ENCODE peak calls at places on chromosome 21, in nine cellular contexts. One of them, this sample, is unnamed.

GRCh38 chr21:39132248-39132647 is 51.0 kb downstream of the PSMG1 start:
- DNase-seq in ovary: no peak
- DNase-seq in adrenal gland: no peak
- DNase-seq in uterus: no peak
- DNase-seq in tibial nerve: no peak
- DNase-seq in Peyer's patch: no peak
- DNase-seq in spleen: no peak
- DNase-seq in heart left ventricle: no peak
- DNase-seq in breast epithelium: no peak
- DNase-seq in this sample: no peak

GRCh38 chr21:15300131-15300530 is 235.3 kb upstream of the NRIP1 start:
- DNase-seq in ovary: no peak
- DNase-seq in adrenal gland: no peak
- DNase-seq in uterus: no peak
- DNase-seq in tibial nerve: no peak
- DNase-seq in Peyer's patch: no peak
- DNase-seq in spleen: no peak
- DNase-seq in heart left ventricle: no peak
- DNase-seq in breast epithelium: no peak
- DNase-seq in this sample: no peak

GRCh38 chr21:46079357-46080170 is 18.3 kb upstream of the COL6A2 start:
- DNase-seq in ovary: peak; percentile 24
- DNase-seq in adrenal gland: peak; percentile 36
- DNase-seq in uterus: peak; percentile 74
- DNase-seq in tibial nerve: peak; percentile 40
- DNase-seq in Peyer's patch: peak; percentile 19
- DNase-seq in spleen: peak; percentile 56
- DNase-seq in heart left ventricle: peak; percentile 65
- DNase-seq in breast epithelium: no peak
- DNase-seq in this sample: no peak

GRCh38 chr21:36125513-36126121 is 9.3 kb upstream of the CBR3 start:
- DNase-seq in ovary: peak; percentile 48
- DNase-seq in adrenal gland: peak; percentile 83
- DNase-seq in uterus: no peak
- DNase-seq in tibial nerve: peak; percentile 69
- DNase-seq in Peyer's patch: no peak
- DNase-seq in spleen: no peak
- DNase-seq in heart left ventricle: peak; percentile 56
- DNase-seq in breast epithelium: no peak
- DNase-seq in this sample: peak; percentile 67

GRCh38 chr21:31641416-31641922 is 18.0 kb upstream of the SOD1 start:
- DNase-seq in ovary: no peak
- DNase-seq in adrenal gland: no peak
- DNase-seq in uterus: no peak
- DNase-seq in tibial nerve: no peak
- DNase-seq in Peyer's patch: no peak
- DNase-seq in spleen: no peak
- DNase-seq in heart left ventricle: no peak
- DNase-seq in breast epithelium: no peak
- DNase-seq in this sample: no peak

GRCh38 chr21:26098758-26099157 is 71.8 kb downstream of the APP start:
- DNase-seq in ovary: no peak
- DNase-seq in adrenal gland: no peak
- DNase-seq in uterus: no peak
- DNase-seq in tibial nerve: no peak
- DNase-seq in Peyer's patch: no peak
- DNase-seq in spleen: no peak
- DNase-seq in heart left ventricle: no peak
- DNase-seq in breast epithelium: no peak
- DNase-seq in this sample: no peak

GRCh38 chr21:35075546-35075945 is 26.4 kb upstream of the RUNX1 start:
- DNase-seq in ovary: no peak
- DNase-seq in adrenal gland: peak; percentile 52
- DNase-seq in uterus: no peak
- DNase-seq in tibial nerve: peak; percentile 22
- DNase-seq in Peyer's patch: no peak
- DNase-seq in spleen: no peak
- DNase-seq in heart left ventricle: no peak
- DNase-seq in breast epithelium: no peak
- DNase-seq in this sample: no peak

GRCh38 chr21:26801524-26801923 is 43.7 kb downstream of the ADAMTS1 start:
- DNase-seq in ovary: no peak
- DNase-seq in adrenal gland: no peak
- DNase-seq in uterus: no peak
- DNase-seq in tibial nerve: no peak
- DNase-seq in Peyer's patch: no peak
- DNase-seq in spleen: no peak
- DNase-seq in heart left ventricle: no peak
- DNase-seq in breast epithelium: no peak
- DNase-seq in this sample: no peak

GRCh38 chr21:22395965-22396364 is 1397.8 kb downstream of the NCAM2 start:
- DNase-seq in ovary: no peak
- DNase-seq in adrenal gland: no peak
- DNase-seq in uterus: no peak
- DNase-seq in tibial nerve: no peak
- DNase-seq in Peyer's patch: no peak
- DNase-seq in spleen: no peak
- DNase-seq in heart left ventricle: no peak
- DNase-seq in breast epithelium: no peak
- DNase-seq in this sample: no peak

GRCh38 chr21:36976882-36977651 is 10.6 kb upstream of the HLCS start:
- DNase-seq in ovary: peak; percentile 34
- DNase-seq in adrenal gland: peak; percentile 72
- DNase-seq in uterus: peak; percentile 30
- DNase-seq in tibial nerve: peak; percentile 44
- DNase-seq in Peyer's patch: no peak
- DNase-seq in spleen: no peak
- DNase-seq in heart left ventricle: no peak
- DNase-seq in breast epithelium: no peak
- DNase-seq in this sample: peak; percentile 17

GRCh38 chr21:44699502-44700001 is 2.6 kb downstream of the KRTAP10-12 start:
- DNase-seq in ovary: no peak
- DNase-seq in adrenal gland: peak; percentile 28
- DNase-seq in uterus: no peak
- DNase-seq in tibial nerve: no peak
- DNase-seq in Peyer's patch: no peak
- DNase-seq in spleen: no peak
- DNase-seq in heart left ventricle: no peak
- DNase-seq in breast epithelium: peak; percentile 12
- DNase-seq in this sample: no peak

GRCh38 chr21:32954353-32954752 is 71.4 kb upstream of the OLIG2 start:
- DNase-seq in ovary: no peak
- DNase-seq in adrenal gland: no peak
- DNase-seq in uterus: no peak
- DNase-seq in tibial nerve: no peak
- DNase-seq in Peyer's patch: no peak
- DNase-seq in spleen: no peak
- DNase-seq in heart left ventricle: no peak
- DNase-seq in breast epithelium: no peak
- DNase-seq in this sample: no peak
- H3K4me1 ChIP-seq in ovary: no peaks in the 10 kb centered on the region
- H3K4me1 ChIP-seq in adrenal gland: no peaks in the 10 kb centered on the region
- H3K4me1 ChIP-seq in uterus: no peaks in the 10 kb centered on the region
- H3K4me1 ChIP-seq in tibial nerve: no peaks in the 10 kb centered on the region
- H3K4me1 ChIP-seq in Peyer's patch: peaks cover under 1% of the 10 kb centered on the region
- H3K4me1 ChIP-seq in spleen: peaks cover 5% of the 10 kb centered on the region
- H3K4me1 ChIP-seq in heart left ventricle: no peaks in the 10 kb centered on the region
- H3K4me1 ChIP-seq in breast epithelium: no peaks in the 10 kb centered on the region
- H3K4me1 ChIP-seq in this sample: no peaks in the 10 kb centered on the region

GRCh38 chr21:42569732-42570301 is 56.2 kb downstream of the SLC37A1 start:
- DNase-seq in ovary: peak; percentile 8
- DNase-seq in adrenal gland: peak; percentile 46
- DNase-seq in uterus: no peak
- DNase-seq in tibial nerve: no peak
- DNase-seq in Peyer's patch: peak; percentile 41
- DNase-seq in spleen: peak; percentile 55
- DNase-seq in heart left ventricle: peak; percentile 13
- DNase-seq in breast epithelium: no peak
- DNase-seq in this sample: peak; percentile 1
- TF ChIP-seq POLR2A in ovary: no peak
- TF ChIP-seq POLR2A in adrenal gland: no peak
- TF ChIP-seq POLR2A in uterus: no peak
- TF ChIP-seq POLR2A in tibial nerve: no peak
- TF ChIP-seq POLR2A in Peyer's patch: no peak
- TF ChIP-seq POLR2A in spleen: no peak
- TF ChIP-seq POLR2A in heart left ventricle: no peak
- TF ChIP-seq POLR2A in breast epithelium: no peak
- TF ChIP-seq POLR2A in this sample: no peak

DNA sequence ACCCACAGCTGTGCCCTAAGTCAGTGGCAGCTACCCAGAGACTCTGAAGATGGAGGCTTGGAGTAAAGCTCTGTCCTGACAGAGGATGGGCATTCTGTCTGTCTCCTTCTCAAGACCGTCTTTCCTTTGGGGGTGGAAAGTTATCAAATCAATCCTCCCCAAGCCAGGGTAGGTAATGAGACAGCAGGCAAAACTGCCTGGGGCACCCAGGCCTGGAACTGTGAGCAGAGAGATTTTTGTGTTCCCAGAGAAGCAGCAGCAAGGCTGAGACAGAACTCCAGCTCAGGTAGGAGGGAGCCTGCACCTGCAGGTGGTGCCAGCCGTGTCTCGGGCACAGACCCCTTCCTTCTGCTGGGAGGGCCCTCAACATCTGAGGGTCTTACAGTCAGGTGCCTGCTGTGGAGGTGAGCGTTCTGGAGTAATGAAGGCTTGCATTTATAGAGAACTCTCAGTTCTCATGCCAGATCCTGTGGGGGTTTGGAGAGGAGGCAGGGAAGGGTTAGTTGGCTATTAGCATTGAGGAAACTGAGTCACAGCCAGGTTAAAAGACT is 95.6 kb downstream of the RIPK4 start:
- DNase-seq in ovary: no peak
- DNase-seq in adrenal gland: no peak
- DNase-seq in uterus: no peak
- DNase-seq in tibial nerve: no peak
- DNase-seq in Peyer's patch: no peak
- DNase-seq in spleen: no peak
- DNase-seq in heart left ventricle: no peak
- DNase-seq in breast epithelium: no peak
- DNase-seq in this sample: no peak
- H3K4me1 ChIP-seq in ovary: no peaks in the 10 kb centered on the region
- H3K4me1 ChIP-seq in adrenal gland: no peaks in the 10 kb centered on the region
- H3K4me1 ChIP-seq in uterus: no peaks in the 10 kb centered on the region
- H3K4me1 ChIP-seq in tibial nerve: no peaks in the 10 kb centered on the region
- H3K4me1 ChIP-seq in Peyer's patch: no peaks in the 10 kb centered on the region
- H3K4me1 ChIP-seq in spleen: no peaks in the 10 kb centered on the region
- H3K4me1 ChIP-seq in heart left ventricle: no peaks in the 10 kb centered on the region
- H3K4me1 ChIP-seq in breast epithelium: no peaks in the 10 kb centered on the region
- H3K4me1 ChIP-seq in this sample: no peaks in the 10 kb centered on the region

DNA sequence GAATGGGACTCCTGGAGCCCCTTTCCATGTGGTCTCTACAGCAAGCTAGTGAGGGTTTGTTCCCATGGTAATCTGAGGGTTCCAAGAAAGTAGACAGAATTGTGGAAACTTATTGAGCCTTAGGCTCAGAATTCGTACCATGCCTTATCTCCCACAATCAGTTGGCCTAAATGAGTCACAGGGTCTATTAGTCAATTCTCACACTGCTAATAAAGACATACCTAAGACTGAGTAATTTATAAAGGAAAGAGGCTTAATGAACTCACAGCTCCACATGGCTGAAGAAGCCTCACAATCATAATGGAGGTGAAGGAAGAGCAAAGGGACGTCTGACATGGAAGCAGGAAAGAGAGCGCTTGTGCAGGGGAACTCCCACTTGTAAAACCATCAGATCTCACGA is 106.6 kb upstream of the CXADR start:
- DNase-seq in ovary: no peak
- DNase-seq in adrenal gland: no peak
- DNase-seq in uterus: no peak
- DNase-seq in tibial nerve: no peak
- DNase-seq in Peyer's patch: no peak
- DNase-seq in spleen: no peak
- DNase-seq in heart left ventricle: no peak
- DNase-seq in breast epithelium: no peak
- DNase-seq in this sample: no peak
- TF ChIP-seq POLR2A in ovary: no peak
- TF ChIP-seq POLR2A in adrenal gland: no peak
- TF ChIP-seq POLR2A in uterus: no peak
- TF ChIP-seq POLR2A in tibial nerve: no peak
- TF ChIP-seq POLR2A in Peyer's patch: no peak
- TF ChIP-seq POLR2A in spleen: no peak
- TF ChIP-seq POLR2A in heart left ventricle: no peak
- TF ChIP-seq POLR2A in breast epithelium: no peak
- TF ChIP-seq POLR2A in this sample: no peak

GRCh38 chr21:38075833-38076567 is 159.7 kb upstream of the KCNJ6 start:
- DNase-seq in ovary: no peak
- DNase-seq in adrenal gland: no peak
- DNase-seq in uterus: no peak
- DNase-seq in tibial nerve: no peak
- DNase-seq in Peyer's patch: no peak
- DNase-seq in spleen: no peak
- DNase-seq in heart left ventricle: no peak
- DNase-seq in breast epithelium: no peak
- DNase-seq in this sample: no peak
- H3K4me1 ChIP-seq in ovary: no peaks in the 10 kb centered on the region
- H3K4me1 ChIP-seq in adrenal gland: no peaks in the 10 kb centered on the region
- H3K4me1 ChIP-seq in uterus: no peaks in the 10 kb centered on the region
- H3K4me1 ChIP-seq in tibial nerve: no peaks in the 10 kb centered on the region
- H3K4me1 ChIP-seq in Peyer's patch: no peaks in the 10 kb centered on the region
- H3K4me1 ChIP-seq in spleen: no peaks in the 10 kb centered on the region
- H3K4me1 ChIP-seq in heart left ventricle: peaks cover 3% of the 10 kb centered on the region
- H3K4me1 ChIP-seq in breast epithelium: no peaks in the 10 kb centered on the region
- H3K4me1 ChIP-seq in this sample: no peaks in the 10 kb centered on the region

GRCh38 chr21:43467785-43468184 is 40.9 kb upstream of the SIK1 start:
- DNase-seq in ovary: no peak
- DNase-seq in adrenal gland: peak; percentile 35
- DNase-seq in uterus: peak; percentile 2
- DNase-seq in tibial nerve: peak; percentile 2
- DNase-seq in Peyer's patch: no peak
- DNase-seq in spleen: peak; percentile 15
- DNase-seq in heart left ventricle: peak; percentile 5
- DNase-seq in breast epithelium: no peak
- DNase-seq in this sample: no peak
- TF ChIP-seq POLR2A in ovary: no peak
- TF ChIP-seq POLR2A in adrenal gland: no peak
- TF ChIP-seq POLR2A in uterus: no peak
- TF ChIP-seq POLR2A in tibial nerve: no peak
- TF ChIP-seq POLR2A in Peyer's patch: no peak
- TF ChIP-seq POLR2A in spleen: no peak
- TF ChIP-seq POLR2A in heart left ventricle: no peak
- TF ChIP-seq POLR2A in breast epithelium: no peak
- TF ChIP-seq POLR2A in this sample: no peak

This sample was measured in transverse colon.